ENCODE peak calls at places on chromosomes 11 and 22, in five cellular contexts. I, L, M, O and Q are unnamed samples.

GRCh38 chr11:84212467-84213390 is 926.6 kb upstream of the CCDC90B start:
- DNase-seq in O (no peak), L (no peak), M (no peak), I (no peak), Q (no peak)

GRCh38 chr11:92867913-92868619 is 101.4 kb upstream of the MTNR1B start:
- DNase-seq in O (no peak), L (no peak), M (no peak), I (no peak), Q (no peak)

GRCh38 chr22:21876486-21877176 is 9.2 kb upstream of the MAPK1 start:
- DNase-seq in L (no peak), I (no peak), O (peak), M (no peak), Q (no peak)

GRCh38 chr11:16605440-16605970 is 132.9 kb upstream of the C11orf58 start:
- DNase-seq in M (peak), I (no peak), O (no peak), L (peak), Q (peak)

GRCh38 chr22:41411021-41411851 is 29.5 kb downstream of the TEF start:
- DNase-seq in O (no peak), M (no peak), I (no peak), L (no peak), Q (peak)

GRCh38 chr11:131495417-131495816 is 125.0 kb downstream of the NTM start:
- DNase-seq in O (no peak), I (no peak), M (no peak), L (no peak), Q (no peak)

GRCh38 chr11:116473236-116473769 is 299.5 kb downstream of the BUD13 start:
- DNase-seq in L (no peak), O (peak), M (no peak), I (no peak), Q (no peak)

GRCh38 chr11:76243648-76244285 is 37.5 kb upstream of the WNT11 start:
- DNase-seq in O (no peak), L (no peak), I (no peak), M (no peak), Q (no peak)

GRCh38 chr11:336666-337002 is 16.0 kb upstream of the IFITM3 start:
- DNase-seq in M (no peak), I (no peak), L (no peak), O (no peak), Q (no peak)

GRCh38 chr22:49973018-49973965 is 12.7 kb downstream of the PIM3 start:
- DNase-seq in L (no peak), M (no peak), I (no peak), O (peak), Q (no peak)

GRCh38 chr11:27353593-27354358 is 9.2 kb downstream of the CCDC34 start:
- DNase-seq in O (peak), L (peak), M (no peak), I (no peak), Q (no peak)

GRCh38 chr11:86592659-86593451 is 79.6 kb downstream of the ME3 start:
- DNase-seq in M (peak), L (peak), O (peak), I (peak), Q (no peak)

GRCh38 chr11:82864268-82864667 is 36.0 kb downstream of the PRCP start:
- DNase-seq in L (peak), I (no peak), O (peak), M (peak), Q (peak)

GRCh38 chr11:35393093-35393492 is 26.3 kb downstream of the SLC1A2 start:
- DNase-seq in I (no peak), L (no peak), O (no peak), M (no peak), Q (no peak)

GRCh38 chr11:35390737-35391682 is 28.3 kb downstream of the SLC1A2 start:
- DNase-seq in O (peak), M (no peak), L (peak), I (no peak), Q (no peak)

GRCh38 chr11:35394941-35395340 is 24.4 kb downstream of the SLC1A2 start:
- DNase-seq in I (no peak), M (no peak), L (no peak), O (no peak), Q (no peak)

GRCh38 chr11:35389897-35390462 is 29.4 kb downstream of the SLC1A2 start:
- DNase-seq in I (no peak), M (no peak), O (no peak), L (no peak), Q (no peak)

DNA sequence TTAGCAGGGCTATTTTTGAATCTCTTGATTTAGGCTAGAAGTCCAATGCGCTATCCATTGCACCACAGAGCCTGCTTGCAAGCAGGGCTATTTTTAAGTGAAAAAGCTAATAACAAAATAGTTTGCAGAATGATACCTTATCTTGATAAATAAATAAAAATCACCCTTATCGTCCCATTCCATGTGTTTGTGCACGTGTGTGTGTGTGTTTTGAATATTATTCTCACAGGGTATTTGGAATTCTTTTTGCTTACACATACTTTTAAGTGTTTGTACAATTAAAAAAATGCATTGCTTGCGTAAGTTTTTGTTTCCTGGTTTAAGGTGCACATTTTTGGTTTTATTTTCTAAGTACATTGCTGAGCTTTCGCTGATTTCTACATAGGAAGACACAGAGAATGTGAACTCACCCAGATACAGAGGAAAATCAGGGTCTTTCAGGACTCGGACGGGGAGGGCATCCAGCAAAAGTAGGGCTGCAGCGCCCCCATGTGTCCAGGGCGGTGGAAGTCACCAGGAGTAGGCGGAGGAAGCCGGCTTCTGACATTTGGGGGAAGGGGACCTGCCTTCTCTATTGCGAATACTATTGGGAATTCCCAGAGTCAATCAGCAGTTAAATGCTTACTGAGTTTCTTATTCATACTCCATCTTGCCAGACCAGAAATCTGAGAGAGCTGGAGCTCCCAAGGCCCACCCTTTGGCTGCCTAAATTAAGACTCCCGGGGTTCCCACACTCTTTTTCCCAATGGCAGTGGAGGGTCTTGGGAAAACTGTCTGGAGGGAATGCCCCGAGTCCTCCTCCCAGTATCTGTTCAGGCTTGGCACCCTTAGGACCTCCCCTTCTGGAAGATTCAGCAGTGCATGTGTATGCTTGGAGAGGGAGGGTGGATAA is 27.2 kb downstream of the SLC1A2 start:
- DNase-seq in O (peak), I (peak), L (peak), M (peak), Q (peak)
- H3K4me3 ChIP-seq in O (no peak), I (no peak), L (no peak), M (no peak), Q (no peak)

GRCh38 chr11:3051435-3052108 is 5.7 kb downstream of the CARS1 start:
- DNase-seq in I (no peak), O (no peak), M (no peak), L (no peak), Q (peak)

GRCh38 chr11:3052109-3052479 is 5.1 kb downstream of the CARS1 start:
- DNase-seq in L (no peak), I (no peak), O (no peak), M (no peak), Q (peak)

GRCh38 chr11:3047637-3048036 is 9.6 kb downstream of the CARS1 start:
- DNase-seq in I (no peak), O (no peak), M (no peak), L (no peak), Q (no peak)

GRCh38 chr11:3050386-3051325 is 6.6 kb downstream of the CARS1 start:
- DNase-seq in O (no peak), L (no peak), M (no peak), I (no peak), Q (peak)

GRCh38 chr11:3049430-3050243 is 7.6 kb downstream of the CARS1 start:
- DNase-seq in I (peak), L (peak), O (peak), M (no peak), Q (no peak)
- H3K4me3 ChIP-seq in I (no peak), L (no peak), O (peak), M (no peak), Q (no peak)

GRCh38 chr11:19382131-19382611 is 141.4 kb upstream of the E2F8 start:
- DNase-seq in O (no peak), L (no peak), I (no peak), M (no peak), Q (no peak)
- H3K4me3 ChIP-seq in O (no peak), L (no peak), I (no peak), M (no peak), Q (no peak)

GRCh38 chr22:27110985-27111451 is 453.6 kb downstream of the MIAT start:
- DNase-seq in M (peak), O (peak), I (no peak), L (peak), Q (peak)

GRCh38 chr22:27108425-27109114 is 451.2 kb downstream of the MIAT start:
- DNase-seq in I (no peak), M (no peak), O (peak), L (no peak), Q (no peak)

GRCh38 chr22:27105142-27106025 is 448.0 kb downstream of the MIAT start:
- DNase-seq in L (peak), O (peak), I (no peak), M (no peak), Q (no peak)

GRCh38 chr22:27107824-27108223 is 450.4 kb downstream of the MIAT start:
- DNase-seq in O (peak), L (peak), I (no peak), M (peak), Q (no peak)

GRCh38 chr22:27107005-27107404 is 449.6 kb downstream of the MIAT start:
- DNase-seq in L (no peak), O (no peak), I (no peak), M (no peak), Q (no peak)
- H3K4me3 ChIP-seq in L (no peak), O (no peak), I (no peak), M (no peak), Q (no peak)

DNA sequence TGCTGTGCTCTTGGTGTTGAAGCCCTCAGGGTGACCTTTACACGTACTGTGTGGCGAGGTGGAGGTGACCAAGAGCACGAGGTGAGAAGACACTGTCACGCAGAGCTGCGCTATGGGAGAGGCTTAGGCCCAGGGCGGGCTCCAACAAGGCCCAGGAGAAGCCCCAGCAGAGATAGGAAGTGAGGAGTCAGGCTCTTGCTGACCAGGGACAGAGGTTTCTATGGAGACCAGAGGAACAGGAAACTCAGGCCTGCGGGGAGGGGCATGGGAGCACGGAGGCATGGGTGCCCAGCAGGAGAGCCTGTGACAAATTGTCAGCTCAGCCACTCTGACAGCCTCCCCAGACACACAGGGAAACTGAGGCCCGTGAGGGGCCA is 15.8 kb downstream of the DGKZ start:
- DNase-seq in I (no peak), O (peak), M (no peak), L (peak), Q (no peak)
- H3K4me3 ChIP-seq in I (no peak), O (no peak), M (no peak), L (no peak), Q (no peak)

GRCh38 chr11:57793711-57794110 is 32.1 kb downstream of the CTNND1 start:
- DNase-seq in O (no peak), L (no peak), I (no peak), M (peak), Q (no peak)
- H3K4me3 ChIP-seq in O (no peak), L (no peak), I (no peak), M (no peak), Q (no peak)

GRCh38 chr11:65491614-65492386 is 7.0 kb upstream of the MALAT1 start:
- DNase-seq in I (no peak), O (peak), L (peak), M (peak), Q (no peak)
- H3K4me3 ChIP-seq in I (no peak), O (peak), L (no peak), M (no peak), Q (no peak)

GRCh38 chr11:129895126-129896041 is at the start of gene NFRKB:
- DNase-seq in O (peak), M (peak), L (peak), I (peak), Q (peak)

GRCh38 chr11:129894281-129895125 is 875 bp downstream of the NFRKB start:
- DNase-seq in O (peak), M (no peak), I (no peak), L (peak), Q (no peak)

GRCh38 chr11:129896062-129896461 is 684 bp upstream of the NFRKB start:
- DNase-seq in O (peak), I (no peak), M (peak), L (no peak), Q (peak)
- H3K4me3 ChIP-seq in O (peak), I (peak), M (peak), L (peak), Q (peak)

GRCh38 chr22:46185263-46185662 is 34.9 kb downstream of the PPARA start:
- DNase-seq in M (no peak), I (no peak), L (no peak), O (no peak), Q (no peak)
- H3K4me3 ChIP-seq in M (no peak), I (no peak), L (no peak), O (no peak), Q (no peak)

GRCh38 chr22:46537221-46537945 is at the start of gene CELSR1:
- DNase-seq in L (no peak), I (no peak), M (peak), O (peak), Q (peak)
- H3K4me3 ChIP-seq in L (peak), I (no peak), M (peak), O (peak), Q (peak)